ENCODE peak calls at places on chromosomes 4 and X, in seven cellular contexts. B is mesendoderm, Y is IMR-90, F is mesenchymal stem cell, T is neuronal stem cell, G is H9, E is H1. A is an unnamed sample. For H3K79me1, the result is how much of the 10 kb centered on the place peaks cover.

GRCh38 chrX:31931225-31931624 is 859.4 kb upstream of the FTHL17 start:
- DNase-seq in B (peak), Y (peak), F (peak), T (peak), G (no peak), E (no peak), A (peak)

GRCh38 chr4:30553721-30554120 is 166.4 kb upstream of the PCDH7 start:
- DNase-seq in B (peak), Y (peak), F (peak), T (no peak), G (no peak), E (no peak), A (no peak)

GRCh38 chr4:114015444-114015899 is 36.0 kb upstream of the ARSJ start:
- DNase-seq in B (no peak), Y (peak), F (peak), T (no peak), G (no peak), E (no peak), A (no peak)

GRCh38 chr4:85823295-85823694 is 348.3 kb downstream of the ARHGAP24 start:
- DNase-seq in B (peak), Y (peak), F (no peak), T (no peak), G (peak), E (no peak), A (no peak)

GRCh38 chr4:76974150-76974549 is 24.6 kb downstream of the SEPTIN11 start:
- DNase-seq in B (no peak), Y (no peak), F (no peak), T (no peak), G (no peak), E (no peak), A (no peak)

GRCh38 chr4:158459085-158459820 is 62.4 kb upstream of the RXFP1 start:
- DNase-seq in B (peak), Y (no peak), F (no peak), T (no peak), G (peak), E (no peak), A (no peak)

GRCh38 chr4:20338841-20339240 is 87.1 kb downstream of the SLIT2 start:
- DNase-seq in B (no peak), Y (peak), F (no peak), T (no peak), G (no peak), E (no peak), A (no peak)

GRCh38 chr4:150960818-150961217 is 54.3 kb downstream of the LRBA start:
- DNase-seq in B (peak), Y (no peak), F (peak), T (no peak), G (peak), E (peak), A (peak)

GRCh38 chr4:100581337-100581736 is 63.5 kb upstream of the EMCN start:
- DNase-seq in B (peak), Y (no peak), F (no peak), T (no peak), G (no peak), E (no peak), A (peak)

GRCh38 chrX:39896951-39897740 is 200.6 kb downstream of the BCOR start:
- DNase-seq in B (peak), Y (peak), F (peak), T (peak), G (peak), E (no peak), A (peak)

GRCh38 chr4:36288727-36289126 is 7.3 kb downstream of the DTHD1 start:
- DNase-seq in B (no peak), Y (peak), F (no peak), T (no peak), G (no peak), E (no peak), A (peak)

GRCh38 chrX:17174671-17175070 is 200.3 kb upstream of the NHS start:
- DNase-seq in B (no peak), Y (no peak), F (no peak), T (no peak), G (no peak), E (no peak), A (no peak)

GRCh38 chr4:111639876-111640275 is 505.4 kb upstream of the FAM241A start:
- DNase-seq in B (no peak), Y (peak), F (peak), T (no peak), G (no peak), E (no peak), A (no peak)
- H2BK120ac ChIP-seq in B (no peak), Y (no peak), F (no peak), T (no peak), G (no peak), E (no peak), A (no peak)

GRCh38 chr4:39331191-39331590 is 35.0 kb downstream of the RFC1 start:
- DNase-seq in B (peak), Y (peak), F (no peak), T (no peak), G (no peak), E (no peak), A (no peak)
- H3K79me1 ChIP-seq in B (under half), Y (under half), F (under half), T (under half), G (under half), E (under half), A (under half)

GRCh38 chrX:136765957-136766356 is 14.8 kb downstream of the ARHGEF6 start:
- DNase-seq in B (peak), Y (no peak), F (no peak), T (no peak), G (no peak), E (no peak), A (no peak)
- H3K23ac ChIP-seq in B (no peak), Y (no peak), F (no peak), T (no peak), G (no peak), E (no peak), A (no peak)

GRCh38 chrX:72470593-72471310 is 101.9 kb downstream of the HDAC8 start:
- DNase-seq in B (no peak), Y (no peak), F (no peak), T (no peak), G (no peak), E (no peak), A (no peak)
- H2BK120ac ChIP-seq in B (no peak), Y (no peak), F (no peak), T (no peak), G (no peak), E (no peak), A (no peak)

GRCh38 chr4:118753096-118753495 is 67.9 kb downstream of the METTL14 start:
- DNase-seq in B (no peak), Y (no peak), F (no peak), T (no peak), G (no peak), E (no peak), A (no peak)

GRCh38 chr4:118752551-118752950 is 67.4 kb downstream of the METTL14 start:
- DNase-seq in B (no peak), Y (no peak), F (no peak), T (no peak), G (no peak), E (no peak), A (peak)

GRCh38 chr4:118749347-118749988 is 64.3 kb downstream of the METTL14 start:
- DNase-seq in B (no peak), Y (no peak), F (no peak), T (no peak), G (no peak), E (no peak), A (no peak)

GRCh38 chr4:118753685-118754084 is 68.5 kb downstream of the METTL14 start:
- DNase-seq in B (no peak), Y (no peak), F (no peak), T (no peak), G (no peak), E (no peak), A (no peak)

GRCh38 chr4:118751634-118752293 is 66.6 kb downstream of the METTL14 start:
- DNase-seq in B (no peak), Y (peak), F (no peak), T (no peak), G (no peak), E (no peak), A (no peak)
- H3K79me1 ChIP-seq in B (under half), Y (under half), F (under half), T (under half), G (under half), E (under half), A (under half)

GRCh38 chrX:103864886-103865534 is 33.0 kb upstream of the RAB9B start:
- DNase-seq in B (no peak), Y (peak), F (peak), T (no peak), G (no peak), E (no peak), A (no peak)
- H3K23ac ChIP-seq in B (no peak), Y (no peak), F (no peak), T (no peak), G (no peak), E (no peak), A (no peak)

DNA sequence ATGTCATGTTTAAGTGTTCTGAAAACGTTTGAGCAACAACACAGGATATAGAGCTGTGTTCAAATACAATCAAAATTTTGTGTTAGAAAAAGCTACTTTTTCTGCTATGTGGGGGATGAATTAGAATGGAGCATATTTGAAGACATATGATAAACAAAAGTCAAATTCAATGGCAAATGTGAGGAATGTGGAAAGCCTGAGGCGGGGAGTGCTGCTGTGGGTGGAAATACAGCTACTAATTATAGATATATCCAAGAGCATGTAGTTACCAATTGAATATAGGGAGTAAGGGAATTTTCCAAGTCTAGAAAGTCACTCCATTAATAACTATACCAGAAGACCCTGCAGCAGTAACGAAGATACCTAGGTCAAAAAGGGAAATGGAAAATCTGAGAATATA is 2370.5 kb upstream of the TENM3 start:
- DNase-seq in B (no peak), Y (no peak), F (no peak), T (no peak), G (no peak), E (no peak), A (no peak)
- H2BK120ac ChIP-seq in B (no peak), Y (no peak), F (no peak), T (no peak), G (no peak), E (no peak), A (no peak)

GRCh38 chr4:37625499-37625898 is 60.7 kb downstream of the RELL1 start:
- DNase-seq in B (no peak), Y (no peak), F (no peak), T (no peak), G (no peak), E (no peak), A (no peak)
- H3K79me1 ChIP-seq in B (under half), Y (under half), F (under half), T (under half), G (under half), E (under half), A (under half)

GRCh38 chr4:83205760-83206159 is 78.8 kb downstream of the COQ2 start:
- DNase-seq in B (no peak), Y (no peak), F (no peak), T (no peak), G (no peak), E (no peak), A (no peak)

GRCh38 chr4:83207497-83208105 is 77.0 kb downstream of the COQ2 start:
- DNase-seq in B (peak), Y (peak), F (peak), T (no peak), G (no peak), E (no peak), A (peak)

GRCh38 chr4:83208776-83209365 is 75.7 kb downstream of the COQ2 start:
- DNase-seq in B (no peak), Y (no peak), F (peak), T (no peak), G (no peak), E (no peak), A (peak)

GRCh38 chr4:83204731-83205130 is 79.9 kb downstream of the COQ2 start:
- DNase-seq in B (no peak), Y (no peak), F (no peak), T (no peak), G (no peak), E (no peak), A (peak)

DNA sequence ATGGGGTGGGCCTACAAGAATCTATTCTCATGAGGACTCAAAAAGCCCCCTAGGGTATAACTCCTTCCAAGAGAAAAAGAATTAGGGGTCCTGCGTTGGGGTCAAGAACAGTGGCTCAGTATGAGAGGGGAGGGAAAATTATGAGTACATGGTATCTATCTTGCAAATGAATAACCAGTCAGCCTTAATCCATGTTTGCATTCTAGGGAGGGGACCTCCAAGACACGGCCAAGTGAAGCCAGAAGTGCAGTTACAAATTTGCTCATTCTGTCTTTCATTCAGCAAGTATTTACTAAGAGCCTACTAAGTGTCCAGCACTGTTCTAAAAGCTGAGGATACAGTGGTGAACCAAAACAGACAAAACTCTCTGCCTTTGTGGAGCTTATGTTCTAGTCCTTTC is 76.2 kb downstream of the COQ2 start:
- DNase-seq in B (no peak), Y (no peak), F (peak), T (no peak), G (no peak), E (no peak), A (no peak)
- H3K23ac ChIP-seq in B (no peak), Y (no peak), F (no peak), T (no peak), G (no peak), E (no peak), A (no peak)